ENCODE peak calls at places on chromosomes 2 and 18, in nine cellular contexts. W is tibial artery, J is left lung, D is A673, M is IMR-90, Z is lower lobe of right lung, I is psoas muscle, F is right cardiac atrium, S is PC-9. G is an unnamed sample. For H3K27me3 and H3K4me1, the result is how much of the 10 kb centered on the place peaks cover.

GRCh38 chr18:44733754-44734465 is 53.2 kb downstream of the SETBP1 start:
- DNase-seq in M (peak), Z (no peak), F (no peak), S (no peak), I (no peak), W (no peak), J (no peak), D (no peak), G (no peak)

GRCh38 chr2:60948926-60949579 is 67.7 kb downstream of the REL start:
- DNase-seq in Z (no peak), F (no peak), J (no peak), I (no peak), M (peak), D (no peak), W (no peak), S (no peak), G (peak)

GRCh38 chr18:46728219-46728930 is 28.5 kb downstream of the ST8SIA5 start:
- DNase-seq in D (no peak), W (no peak), S (no peak), I (no peak), J (no peak), M (no peak), F (no peak), Z (no peak), G (no peak)

GRCh38 chr18:35076126-35076525 is 34.9 kb downstream of the MAPRE2 start:
- DNase-seq in F (no peak), Z (no peak), J (no peak), W (no peak), D (no peak), I (no peak), S (no peak), M (no peak), G (no peak)

GRCh38 chr2:240831594-240832204 is 11.7 kb upstream of the KIF1A start:
- DNase-seq in J (no peak), I (no peak), F (peak), W (no peak), M (no peak), D (no peak), S (no peak), Z (no peak), G (no peak)

GRCh38 chr2:179081954-179082353 is 32.0 kb upstream of the CCDC141 start:
- DNase-seq in S (no peak), M (no peak), W (no peak), F (no peak), J (no peak), D (no peak), I (no peak), Z (no peak), G (no peak)

GRCh38 chr18:37160038-37160745 is 331.3 kb downstream of the KIAA1328 start:
- DNase-seq in W (no peak), J (no peak), F (no peak), M (no peak), Z (no peak), D (no peak), I (no peak), S (no peak), G (no peak)

GRCh38 chr18:815353-815752 is 3.3 kb upstream of the YES1 start:
- DNase-seq in S (no peak), D (no peak), F (no peak), W (no peak), J (no peak), Z (no peak), M (no peak), I (no peak), G (no peak)

GRCh38 chr2:84729224-84729623 is 151.7 kb downstream of the TRABD2A start:
- DNase-seq in W (no peak), J (no peak), M (no peak), D (no peak), Z (no peak), S (no peak), F (no peak), I (no peak), G (no peak)
- H3K27me3 ChIP-seq in W (under half), J (under half), M (under half), D (under half), Z (under half), S (under half), F (under half), I (under half), G (under half)

GRCh38 chr2:143254108-143254507 is 124.9 kb downstream of the ARHGAP15 start:
- DNase-seq in W (no peak), S (no peak), Z (no peak), M (no peak), D (peak), J (no peak), F (no peak), I (no peak), G (no peak)

GRCh38 chr2:143259368-143259958 is 130.2 kb downstream of the ARHGAP15 start:
- DNase-seq in J (no peak), D (peak), F (peak), S (peak), Z (peak), W (peak), M (peak), I (peak), G (no peak)

GRCh38 chr2:143255899-143256298 is 126.7 kb downstream of the ARHGAP15 start:
- DNase-seq in Z (no peak), D (no peak), F (no peak), J (no peak), M (no peak), I (no peak), S (no peak), W (no peak), G (no peak)

GRCh38 chr2:143261986-143262784 is 133.0 kb downstream of the ARHGAP15 start:
- DNase-seq in Z (peak), D (peak), S (no peak), I (no peak), J (no peak), M (peak), W (no peak), F (no peak), G (peak)

GRCh38 chr2:143258126-143258892 is 129.1 kb downstream of the ARHGAP15 start:
- DNase-seq in J (no peak), W (no peak), S (no peak), Z (no peak), D (no peak), I (no peak), F (no peak), M (no peak), G (no peak)
- H3K27ac ChIP-seq in J (peak), W (no peak), S (no peak), Z (no peak), D (no peak), I (no peak), F (no peak), M (no peak), G (no peak)

DNA sequence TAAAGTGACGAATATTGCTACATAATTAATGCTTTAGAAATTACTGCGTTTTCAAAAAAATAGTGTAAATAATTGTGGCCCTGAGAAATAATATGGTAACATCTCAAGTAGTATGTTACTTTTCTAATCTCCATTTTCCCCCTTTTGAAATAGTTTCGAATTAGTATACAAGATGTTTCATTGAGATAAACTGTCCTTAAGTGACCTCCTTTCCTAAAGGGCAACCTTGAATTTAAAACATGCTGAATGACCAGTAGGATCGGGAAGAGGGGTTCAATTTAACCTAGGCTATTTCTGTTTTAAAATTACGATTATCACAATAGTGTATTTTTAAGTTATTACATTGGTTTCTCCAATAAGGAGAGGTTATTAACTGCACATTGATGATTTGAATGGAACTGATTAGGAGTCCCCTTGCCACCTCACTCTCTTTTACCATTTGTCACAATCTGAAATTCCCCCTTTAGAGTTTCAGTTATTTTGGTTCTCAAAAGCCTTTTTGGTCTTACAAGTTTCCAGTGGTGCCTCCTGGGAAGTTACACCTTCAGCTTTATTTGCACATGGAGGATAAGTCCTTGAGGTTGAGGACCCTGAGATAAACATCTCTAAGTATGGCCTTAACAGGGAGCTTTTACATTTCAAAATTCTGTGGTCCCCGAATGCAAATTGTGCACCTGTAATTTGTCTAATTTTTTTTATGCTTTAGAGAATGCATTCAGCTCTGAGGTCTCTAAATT is 2.3 kb downstream of the ACTR3 start:
- DNase-seq in I (no peak), D (no peak), W (no peak), Z (no peak), J (no peak), F (no peak), S (no peak), M (no peak), G (no peak)
- H3K4me1 ChIP-seq in I (half or more), D (half or more), W (under half), Z (half or more), J (half or more), F (under half), S (half or more), M (under half), G (under half)

GRCh38 chr2:222058830-222059229 is 240.0 kb downstream of the PAX3 start:
- DNase-seq in M (no peak), F (no peak), J (no peak), D (no peak), I (no peak), W (no peak), S (no peak), Z (no peak), G (no peak)
- H3K27me3 ChIP-seq in M (under half), F (under half), J (under half), D (under half), I (under half), W (under half), S (under half), Z (under half), G (half or more)

GRCh38 chr2:164651361-164651760 is 30.1 kb upstream of the GRB14 start:
- DNase-seq in W (no peak), Z (no peak), D (no peak), I (no peak), M (no peak), S (no peak), F (no peak), J (no peak), G (no peak)
- H3K27ac ChIP-seq in W (no peak), Z (no peak), D (no peak), I (no peak), M (no peak), S (no peak), F (no peak), J (no peak), G (no peak)